ENCODE peak calls at places on chromosomes 16 and 17, in seven cellular contexts. W is AG04450; A is non-pigmented ciliary epithelial cell; K is stimulated activated CD4-positive, alpha-beta T cell treated with anti-CD3 and anti-CD28 coated beads, Interleukin-1b, Interleukin-23, amount 100 ng/mL, for 1 hour; I is C1 segment of cervical spinal cord; Q is activated naive CD4-positive, alpha-beta T cell; L is pancreas. T is an unnamed sample.
A peak's percentile ranks its signal among the peaks of the same experiment; 100 is the strongest.

GRCh38 chr17:39915559-39915958 is 2.9 kb downstream of the GSDMB start:
- DNase-seq in W (no peak), Q (no peak), A (no peak), K (no peak), L (no peak), I (no peak), T (no peak)

GRCh38 chr17:27598337-27599050 is 32.5 kb upstream of the LGALS9 start:
- DNase-seq in Q (no peak), L (no peak), W (no peak), A (no peak), I (no peak), K (no peak), T (no peak)

GRCh38 chr17:2084129-2084765 is 29.3 kb downstream of the HIC1 start:
- DNase-seq in L (no peak), Q (no peak), K (no peak), W (no peak), A (no peak), I (no peak), T (no peak)

GRCh38 chr16:17360810-17361209 is 110.0 kb downstream of the XYLT1 start:
- DNase-seq in W (no peak), K (no peak), I (no peak), A (no peak), L (no peak), Q (no peak), T (no peak)

GRCh38 chr17:596763-597644 is 117.6 kb downstream of the VPS53 start:
- DNase-seq in K (no peak), W (no peak), A (peak; percentile 81), L (no peak), Q (no peak), I (no peak), T (peak; percentile 0)

GRCh38 chr17:43873815-43874214 is 26.8 kb downstream of the CD300LG start:
- DNase-seq in K (no peak), W (no peak), L (no peak), Q (no peak), A (no peak), I (no peak), T (no peak)

GRCh38 chr16:53546988-53547391 is 44.0 kb upstream of the AKTIP start:
- DNase-seq in K (no peak), Q (no peak), I (no peak), W (no peak), L (no peak), A (no peak), T (no peak)

GRCh38 chr17:74807925-74808324 is 31.8 kb upstream of the NAT9 start:
- DNase-seq in Q (no peak), L (no peak), I (no peak), W (no peak), K (no peak), A (no peak), T (peak; percentile 69)

GRCh38 chr17:50271173-50271750 is 3.0 kb upstream of the TMEM92 start:
- DNase-seq in W (no peak), K (no peak), A (no peak), L (no peak), Q (no peak), I (no peak), T (no peak)

GRCh38 chr16:12182202-12182601 is 205.7 kb downstream of the SNX29 start:
- DNase-seq in L (no peak), A (no peak), W (no peak), I (no peak), Q (no peak), K (no peak), T (no peak)

GRCh38 chr17:63096426-63096825 is 130.4 kb downstream of the TANC2 start:
- DNase-seq in A (no peak), L (no peak), W (peak; percentile 51), K (no peak), Q (no peak), I (no peak), T (no peak)

GRCh38 chr17:32671891-32672290 is 185.1 kb downstream of the CDK5R1 start:
- DNase-seq in W (no peak), A (no peak), Q (no peak), K (no peak), L (peak; percentile 42), I (no peak), T (no peak)

GRCh38 chr16:85371948-85372347 is 241.2 kb upstream of the GSE1 start:
- DNase-seq in K (no peak), W (no peak), I (no peak), L (no peak), A (no peak), Q (no peak), T (no peak)

GRCh38 chr16:73323880-73324279 is 276.0 kb upstream of the ZFHX3 start:
- DNase-seq in L (no peak), W (no peak), I (no peak), Q (no peak), K (no peak), A (no peak), T (no peak)

GRCh38 chr16:14365200-14365851 is 264.7 kb downstream of the PARN start:
- DNase-seq in I (no peak), W (no peak), K (no peak), L (no peak), Q (no peak), A (no peak), T (no peak)

GRCh38 chr16:75109732-75110243 is 6.8 kb downstream of the LDHD start:
- DNase-seq in K (no peak), W (no peak), Q (no peak), A (no peak), L (no peak), I (no peak), T (peak; percentile 69)

GRCh38 chr16:85052536-85052935 is 24.9 kb downstream of the KIAA0513 start:
- DNase-seq in K (no peak), L (no peak), I (no peak), Q (no peak), A (peak; percentile 18), W (no peak), T (no peak)

GRCh38 chr16:16159662-16160061 is 63.6 kb downstream of the ABCC6 start:
- DNase-seq in L (no peak), I (no peak), Q (no peak), W (no peak), K (no peak), A (no peak), T (no peak)

GRCh38 chr16:52090080-52090479 is 456.9 kb downstream of the TOX3 start:
- DNase-seq in Q (no peak), W (no peak), I (no peak), K (no peak), L (no peak), A (no peak), T (no peak)

GRCh38 chr16:56356276-56357241 is 68.8 kb downstream of the AMFR start:
- DNase-seq in K (no peak), L (peak; percentile 77), I (peak; percentile 34), Q (no peak), A (peak; percentile 54), W (peak; percentile 70), T (peak; percentile 67)

GRCh38 chr17:59287887-59288286 is 43.6 kb upstream of the YPEL2 start:
- DNase-seq in W (no peak), A (no peak), I (no peak), L (no peak), Q (no peak), K (no peak), T (no peak)

GRCh38 chr17:75848523-75849303 is 4.5 kb upstream of the UNC13D start:
- DNase-seq in I (peak; percentile 29), K (peak; percentile 66), W (no peak), L (peak; percentile 83), A (no peak), Q (peak; percentile 59), T (peak; percentile 29)

GRCh38 chr16:1560153-1560552 is 26.7 kb downstream of the TMEM204 start:
- DNase-seq in K (no peak), A (no peak), W (no peak), Q (no peak), L (no peak), I (no peak), T (no peak)

GRCh38 chr16:15897386-15897785 is 9.0 kb upstream of the CEP20 start:
- DNase-seq in Q (no peak), K (no peak), W (no peak), A (no peak), L (no peak), I (no peak), T (no peak)

GRCh38 chr16:71230122-71230845 is at the start of gene HYDIN:
- DNase-seq in W (no peak), K (no peak), Q (no peak), I (peak; percentile 2), L (peak; percentile 74), A (peak; percentile 6), T (peak; percentile 45)

GRCh38 chr17:10177131-10177920 is 21.1 kb downstream of the GAS7 start:
- DNase-seq in W (no peak), L (no peak), A (no peak), K (no peak), I (no peak), Q (no peak), T (no peak)

GRCh38 chr17:9054146-9054545 is 32.8 kb downstream of the NTN1 start:
- DNase-seq in L (no peak), Q (no peak), K (no peak), W (no peak), A (no peak), I (no peak), T (no peak)

GRCh38 chr16:50400312-50400966 is 31.7 kb upstream of the BRD7 start:
- DNase-seq in A (no peak), L (peak; percentile 82), I (no peak), Q (no peak), W (no peak), K (no peak), T (no peak)

GRCh38 chr16:12028220-12028619 is 51.7 kb downstream of the SNX29 start:
- DNase-seq in K (no peak), W (no peak), A (no peak), L (no peak), Q (no peak), I (no peak), T (no peak)

T was measured in DMS153.